ENCODE peak calls at places on chromosomes 2 and 18, in ten cellular contexts. One of them, this sample, is unnamed.

GRCh38 chr2:46339676-46340459 is 42.7 kb downstream of the EPAS1 start:
- DNase-seq in NCI-H2171 treated with DMSO at 0.1 percent for 48 hours: no peak
- DNase-seq in caudate nucleus: no peak
- DNase-seq in body of pancreas: peak; percentile 56
- DNase-seq in NAMALWA: no peak
- DNase-seq in WTC11: no peak
- DNase-seq in upper lobe of right lung: no peak
- DNase-seq in stimulated activated effector memory CD8-positive, alpha-beta T cell treated with anti-CD3 and anti-CD28 coated beads, Interleukin-12 subunit alpha, Interleukin-12 subunit beta, amount 100 ng/mL, for 72 hours: no peak
- DNase-seq in islet precursor cell: peak; percentile 90
- DNase-seq in NCI-H460: no peak
- DNase-seq in this sample: no peak

GRCh38 chr2:3730646-3731045 is 27.3 kb downstream of the DCDC2C start:
- DNase-seq in NCI-H2171 treated with DMSO at 0.1 percent for 48 hours: no peak
- DNase-seq in caudate nucleus: no peak
- DNase-seq in body of pancreas: no peak
- DNase-seq in NAMALWA: no peak
- DNase-seq in WTC11: no peak
- DNase-seq in upper lobe of right lung: no peak
- DNase-seq in stimulated activated effector memory CD8-positive, alpha-beta T cell treated with anti-CD3 and anti-CD28 coated beads, Interleukin-12 subunit alpha, Interleukin-12 subunit beta, amount 100 ng/mL, for 72 hours: no peak
- DNase-seq in islet precursor cell: no peak
- DNase-seq in NCI-H460: no peak
- DNase-seq in this sample: no peak

GRCh38 chr2:37635359-37636208 is 35.9 kb downstream of the CDC42EP3 start:
- DNase-seq in NCI-H2171 treated with DMSO at 0.1 percent for 48 hours: no peak
- DNase-seq in caudate nucleus: no peak
- DNase-seq in body of pancreas: no peak
- DNase-seq in NAMALWA: no peak
- DNase-seq in WTC11: no peak
- DNase-seq in upper lobe of right lung: peak; percentile 67
- DNase-seq in stimulated activated effector memory CD8-positive, alpha-beta T cell treated with anti-CD3 and anti-CD28 coated beads, Interleukin-12 subunit alpha, Interleukin-12 subunit beta, amount 100 ng/mL, for 72 hours: peak; percentile 46
- DNase-seq in islet precursor cell: no peak
- DNase-seq in NCI-H460: no peak
- DNase-seq in this sample: peak; percentile 49

GRCh38 chr2:79122676-79123075 is 2.4 kb downstream of the REG1A start:
- DNase-seq in NCI-H2171 treated with DMSO at 0.1 percent for 48 hours: no peak
- DNase-seq in caudate nucleus: no peak
- DNase-seq in body of pancreas: peak; percentile 50
- DNase-seq in NAMALWA: no peak
- DNase-seq in WTC11: no peak
- DNase-seq in upper lobe of right lung: no peak
- DNase-seq in stimulated activated effector memory CD8-positive, alpha-beta T cell treated with anti-CD3 and anti-CD28 coated beads, Interleukin-12 subunit alpha, Interleukin-12 subunit beta, amount 100 ng/mL, for 72 hours: no peak
- DNase-seq in islet precursor cell: no peak
- DNase-seq in NCI-H460: no peak
- DNase-seq in this sample: no peak

GRCh38 chr2:134124047-134124753 is 129.7 kb upstream of the MGAT5 start:
- DNase-seq in NCI-H2171 treated with DMSO at 0.1 percent for 48 hours: peak; percentile 89
- DNase-seq in caudate nucleus: no peak
- DNase-seq in body of pancreas: peak; percentile 43
- DNase-seq in NAMALWA: peak; percentile 45
- DNase-seq in WTC11: no peak
- DNase-seq in upper lobe of right lung: no peak
- DNase-seq in stimulated activated effector memory CD8-positive, alpha-beta T cell treated with anti-CD3 and anti-CD28 coated beads, Interleukin-12 subunit alpha, Interleukin-12 subunit beta, amount 100 ng/mL, for 72 hours: no peak
- DNase-seq in islet precursor cell: peak; percentile 24
- DNase-seq in NCI-H460: no peak
- DNase-seq in this sample: no peak

GRCh38 chr18:34224423-34225217 is at the start of gene NOL4:
- DNase-seq in NCI-H2171 treated with DMSO at 0.1 percent for 48 hours: peak; percentile 98
- DNase-seq in caudate nucleus: peak; percentile 87
- DNase-seq in body of pancreas: peak; percentile 61
- DNase-seq in NAMALWA: no peak
- DNase-seq in WTC11: peak; percentile 99
- DNase-seq in upper lobe of right lung: peak; percentile 75
- DNase-seq in stimulated activated effector memory CD8-positive, alpha-beta T cell treated with anti-CD3 and anti-CD28 coated beads, Interleukin-12 subunit alpha, Interleukin-12 subunit beta, amount 100 ng/mL, for 72 hours: no peak
- DNase-seq in islet precursor cell: peak; percentile 98
- DNase-seq in NCI-H460: no peak
- DNase-seq in this sample: peak; percentile 57

GRCh38 chr18:49623571-49623970 is 61.7 kb downstream of the LIPG start:
- DNase-seq in NCI-H2171 treated with DMSO at 0.1 percent for 48 hours: no peak
- DNase-seq in caudate nucleus: no peak
- DNase-seq in body of pancreas: no peak
- DNase-seq in NAMALWA: no peak
- DNase-seq in WTC11: no peak
- DNase-seq in upper lobe of right lung: no peak
- DNase-seq in stimulated activated effector memory CD8-positive, alpha-beta T cell treated with anti-CD3 and anti-CD28 coated beads, Interleukin-12 subunit alpha, Interleukin-12 subunit beta, amount 100 ng/mL, for 72 hours: no peak
- DNase-seq in islet precursor cell: no peak
- DNase-seq in NCI-H460: no peak
- DNase-seq in this sample: no peak

GRCh38 chr2:120312861-120313694 is 32.9 kb upstream of the INHBB start:
- DNase-seq in NCI-H2171 treated with DMSO at 0.1 percent for 48 hours: peak; percentile 83
- DNase-seq in caudate nucleus: peak; percentile 69
- DNase-seq in body of pancreas: peak; percentile 85
- DNase-seq in NAMALWA: peak; percentile 80
- DNase-seq in WTC11: peak; percentile 78
- DNase-seq in upper lobe of right lung: peak; percentile 91
- DNase-seq in stimulated activated effector memory CD8-positive, alpha-beta T cell treated with anti-CD3 and anti-CD28 coated beads, Interleukin-12 subunit alpha, Interleukin-12 subunit beta, amount 100 ng/mL, for 72 hours: peak; percentile 61
- DNase-seq in islet precursor cell: peak; percentile 89
- DNase-seq in NCI-H460: peak; percentile 73
- DNase-seq in this sample: peak; percentile 65

GRCh38 chr2:143205106-143205764 is 76.0 kb downstream of the ARHGAP15 start:
- DNase-seq in NCI-H2171 treated with DMSO at 0.1 percent for 48 hours: peak; percentile 48
- DNase-seq in caudate nucleus: no peak
- DNase-seq in body of pancreas: no peak
- DNase-seq in NAMALWA: peak; percentile 47
- DNase-seq in WTC11: no peak
- DNase-seq in upper lobe of right lung: no peak
- DNase-seq in stimulated activated effector memory CD8-positive, alpha-beta T cell treated with anti-CD3 and anti-CD28 coated beads, Interleukin-12 subunit alpha, Interleukin-12 subunit beta, amount 100 ng/mL, for 72 hours: no peak
- DNase-seq in islet precursor cell: no peak
- DNase-seq in NCI-H460: no peak
- DNase-seq in this sample: no peak

GRCh38 chr2:208265371-208265806 is 666 bp upstream of the PIKFYVE start:
- DNase-seq in NCI-H2171 treated with DMSO at 0.1 percent for 48 hours: peak; percentile 63
- DNase-seq in caudate nucleus: peak; percentile 39
- DNase-seq in body of pancreas: peak; percentile 17
- DNase-seq in NAMALWA: peak; percentile 91
- DNase-seq in WTC11: peak; percentile 15
- DNase-seq in upper lobe of right lung: no peak
- DNase-seq in stimulated activated effector memory CD8-positive, alpha-beta T cell treated with anti-CD3 and anti-CD28 coated beads, Interleukin-12 subunit alpha, Interleukin-12 subunit beta, amount 100 ng/mL, for 72 hours: peak; percentile 12
- DNase-seq in islet precursor cell: peak; percentile 55
- DNase-seq in NCI-H460: no peak
- DNase-seq in this sample: no peak